ENCODE peak calls at places on chromosomes 3 and 15, in nine cellular contexts. R is Karpas-422, E is PC-3, A is endodermal cell, D is neuronal stem cell, Y is SK-N-SH, B is fibroblast of lung, I is GM23248, G is IMR-90. Q is an unnamed sample. For H3K27me3, the result is how much of the 10 kb centered on the place peaks cover.

GRCh38 chr15:76065267-76065666 is 5.5 kb downstream of the TMEM266 start:
- DNase-seq in Y (no peak), G (no peak), A (no peak), I (no peak), D (no peak), E (no peak), B (no peak), R (no peak), Q (no peak)

GRCh38 chr3:197802505-197803459 is 11.7 kb downstream of the LRCH3 start:
- DNase-seq in A (no peak), R (peak), B (no peak), I (peak), G (no peak), D (no peak), Y (no peak), E (peak), Q (no peak)

GRCh38 chr3:38108649-38109579 is 28.0 kb downstream of the ACAA1 start:
- DNase-seq in A (peak), D (no peak), Y (no peak), E (no peak), R (no peak), I (no peak), B (no peak), G (no peak), Q (no peak)

GRCh38 chr15:51697150-51697549 is 15.8 kb downstream of the SCG3 start:
- DNase-seq in G (no peak), Y (no peak), D (no peak), B (no peak), R (no peak), E (no peak), A (no peak), I (no peak), Q (no peak)

GRCh38 chr15:60797444-60798040 is 318.6 kb upstream of the ICE2 start:
- DNase-seq in R (no peak), I (peak), G (no peak), Y (no peak), E (no peak), D (no peak), A (no peak), B (peak), Q (no peak)

GRCh38 chr15:68054658-68055223 is 626 bp downstream of the PIAS1 start:
- DNase-seq in E (no peak), I (peak), D (peak), B (peak), G (peak), Y (peak), R (peak), A (peak), Q (peak)

GRCh38 chr3:47261301-47261700 is 21.3 kb downstream of the KIF9 start:
- DNase-seq in D (no peak), A (no peak), Y (no peak), I (peak), B (no peak), R (no peak), G (peak), E (peak), Q (no peak)

GRCh38 chr15:52503788-52504496 is 24.7 kb downstream of the MYO5A start:
- DNase-seq in Y (no peak), E (peak), B (peak), A (no peak), G (peak), D (no peak), R (peak), I (peak), Q (no peak)

GRCh38 chr3:17782751-17783150 is 40.3 kb upstream of the TBC1D5 start:
- DNase-seq in E (no peak), R (peak), D (no peak), I (no peak), B (no peak), Y (no peak), A (no peak), G (no peak), Q (no peak)

GRCh38 chr3:152779649-152780048 is 55.3 kb upstream of the P2RY1 start:
- DNase-seq in G (no peak), R (no peak), I (peak), A (peak), B (peak), E (no peak), Y (no peak), D (peak), Q (no peak)

GRCh38 chr15:100180921-100181320 is 160.9 kb downstream of the ADAMTS17 start:
- DNase-seq in E (no peak), I (no peak), Y (no peak), R (no peak), G (no peak), D (no peak), A (no peak), B (no peak), Q (no peak)

GRCh38 chr3:143700431-143700975 is 147.8 kb downstream of the SLC9A9 start:
- DNase-seq in E (no peak), B (no peak), A (no peak), D (no peak), R (no peak), I (no peak), G (no peak), Y (no peak), Q (no peak)

GRCh38 chr3:52446631-52447511 is 2.0 kb upstream of the SEMA3G start:
- DNase-seq in D (peak), I (peak), G (peak), E (peak), B (peak), Y (peak), A (peak), R (peak), Q (peak)

GRCh38 chr3:10387881-10388621 is 67.1 kb upstream of the SEC13 start:
- DNase-seq in A (no peak), D (peak), E (no peak), I (peak), R (no peak), B (peak), G (peak), Y (no peak), Q (no peak)

GRCh38 chr3:165128544-165128943 is 50.2 kb upstream of the SI start:
- DNase-seq in R (no peak), E (no peak), G (no peak), I (no peak), B (no peak), Y (no peak), D (no peak), A (no peak), Q (no peak)

GRCh38 chr15:96362001-96362758 is 31.7 kb downstream of the NR2F2 start:
- DNase-seq in G (no peak), B (no peak), A (no peak), D (peak), R (no peak), I (no peak), E (no peak), Y (peak), Q (no peak)

GRCh38 chr15:32106401-32107381 is 76.4 kb downstream of the CHRNA7 start:
- DNase-seq in B (no peak), G (no peak), D (no peak), I (no peak), R (no peak), A (peak), E (no peak), Y (peak), Q (no peak)

GRCh38 chr3:189457201-189457607 is 174.0 kb upstream of the TP63 start:
- DNase-seq in A (no peak), B (peak), D (no peak), E (peak), Y (no peak), R (no peak), I (peak), G (no peak), Q (no peak)
- H3K9ac ChIP-seq in A (no peak), B (no peak), D (no peak), E (no peak), Y (no peak), R (no peak), I (no peak), G (no peak), Q (no peak)

GRCh38 chr3:124201786-124202185 is 209.9 kb upstream of the ROPN1 start:
- DNase-seq in D (no peak), B (no peak), G (no peak), Y (peak), A (no peak), R (no peak), I (no peak), E (no peak), Q (peak)

GRCh38 chr3:124200336-124200901 is 208.5 kb upstream of the ROPN1 start:
- DNase-seq in Y (no peak), D (no peak), G (peak), R (no peak), B (peak), E (peak), I (peak), A (no peak), Q (no peak)

GRCh38 chr3:124206225-124206624 is 214.3 kb upstream of the ROPN1 start:
- DNase-seq in A (no peak), Y (no peak), B (no peak), I (no peak), E (no peak), G (no peak), D (no peak), R (no peak), Q (no peak)

GRCh38 chr3:124202754-124203153 is 210.8 kb upstream of the ROPN1 start:
- DNase-seq in B (peak), Y (peak), A (no peak), R (no peak), I (peak), G (no peak), E (no peak), D (no peak), Q (no peak)

GRCh38 chr3:124203292-124203691 is 211.4 kb upstream of the ROPN1 start:
- DNase-seq in B (no peak), I (no peak), E (no peak), D (no peak), R (no peak), Y (peak), G (no peak), A (no peak), Q (no peak)
- H3K27me3 ChIP-seq in B (under half), I (under half), E (half or more), D (under half), R (under half), Y (under half), G (under half), A (under half), Q (under half)

GRCh38 chr3:159732172-159733111 is 256.2 kb upstream of the IL12A start:
- DNase-seq in E (peak), G (peak), I (peak), Y (no peak), B (peak), A (peak), R (no peak), D (peak), Q (no peak)
- H3K9ac ChIP-seq in E (no peak), G (peak), I (no peak), Y (peak), B (no peak), A (no peak), R (no peak), D (no peak), Q (no peak)

GRCh38 chr3:195012571-195012970 is 258.4 kb downstream of the XXYLT1 start:
- DNase-seq in E (no peak), R (no peak), D (no peak), A (peak), G (no peak), B (no peak), Y (no peak), I (no peak), Q (no peak)

GRCh38 chr3:195010551-195011100 is 260.3 kb downstream of the XXYLT1 start:
- DNase-seq in I (no peak), Y (no peak), E (no peak), R (no peak), A (peak), D (no peak), G (no peak), B (no peak), Q (no peak)

GRCh38 chr3:195012100-195012499 is 258.9 kb downstream of the XXYLT1 start:
- DNase-seq in I (no peak), R (no peak), B (no peak), E (no peak), Y (no peak), A (peak), D (no peak), G (no peak), Q (no peak)

GRCh38 chr3:195009607-195010006 is 261.4 kb downstream of the XXYLT1 start:
- DNase-seq in I (no peak), E (no peak), R (no peak), D (no peak), G (no peak), Y (no peak), B (no peak), A (no peak), Q (no peak)

GRCh38 chr3:195011231-195011834 is 259.6 kb downstream of the XXYLT1 start:
- DNase-seq in Y (no peak), A (peak), D (no peak), E (no peak), B (no peak), G (no peak), R (no peak), I (no peak), Q (no peak)
- H3K27me3 ChIP-seq in Y (under half), A (under half), D (under half), E (under half), B (under half), G (half or more), R (under half), I (under half), Q (under half)

DNA sequence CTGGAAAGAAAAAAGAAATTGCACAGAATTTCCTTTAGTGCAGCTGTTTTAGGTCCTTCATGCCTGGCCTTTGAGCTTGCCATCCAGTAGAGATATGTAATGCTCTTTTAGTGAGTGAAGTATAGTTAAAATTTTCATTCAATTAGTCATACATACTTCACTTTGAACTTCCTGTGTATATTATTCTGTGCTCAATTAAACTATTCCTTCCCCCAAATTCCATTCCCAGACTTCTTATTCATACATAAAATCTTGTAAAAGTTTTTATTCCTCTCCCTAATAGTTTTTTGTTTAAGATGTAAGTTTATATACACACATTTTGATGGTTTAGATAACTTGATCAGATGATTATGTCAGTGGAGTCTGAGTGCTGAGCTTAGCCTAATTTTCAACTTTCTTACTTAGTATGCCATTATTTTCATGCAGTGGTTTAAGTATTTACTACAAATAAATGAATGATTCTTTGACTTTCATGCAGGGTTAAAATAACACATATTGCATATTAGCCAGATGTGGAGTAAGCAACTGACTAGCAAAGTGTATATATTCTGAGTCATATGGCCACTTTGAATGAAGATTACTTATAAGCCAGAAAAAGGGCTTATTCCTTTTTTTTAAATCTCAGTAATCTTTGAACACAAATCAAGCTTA is 42.5 kb upstream of the ABHD10 start:
- DNase-seq in E (peak), D (no peak), A (no peak), G (peak), R (no peak), B (peak), I (peak), Y (no peak), Q (no peak)
- H3K9ac ChIP-seq in E (peak), D (no peak), A (no peak), G (no peak), R (no peak), B (peak), I (peak), Y (peak), Q (no peak)

GRCh38 chr15:73717206-73717605 is 33.0 kb downstream of the CD276 start:
- DNase-seq in B (no peak), R (no peak), D (no peak), A (no peak), Y (no peak), I (no peak), G (no peak), E (no peak), Q (no peak)

GRCh38 chr15:73715417-73715816 is 31.2 kb downstream of the CD276 start:
- DNase-seq in I (no peak), D (no peak), E (no peak), B (no peak), A (no peak), Y (no peak), R (no peak), G (no peak), Q (no peak)

GRCh38 chr15:73714695-73715301 is 30.6 kb downstream of the CD276 start:
- DNase-seq in Y (no peak), B (no peak), E (no peak), A (no peak), G (no peak), R (no peak), D (no peak), I (no peak), Q (no peak)

GRCh38 chr15:73716417-73716816 is 32.2 kb downstream of the CD276 start:
- DNase-seq in R (no peak), B (no peak), A (no peak), E (no peak), I (no peak), G (no peak), D (no peak), Y (no peak), Q (no peak)

GRCh38 chr15:73717802-73718201 is 33.6 kb downstream of the CD276 start:
- DNase-seq in Y (no peak), E (no peak), R (peak), G (no peak), I (no peak), A (peak), B (no peak), D (no peak), Q (no peak)
- H3K27me3 ChIP-seq in Y (under half), E (under half), R (under half), G (under half), I (under half), A (under half), B (under half), D (under half), Q (under half)

GRCh38 chr3:50592568-50592967 is 19.0 kb downstream of the CISH start:
- DNase-seq in B (no peak), I (no peak), E (no peak), R (no peak), A (no peak), D (no peak), G (no peak), Y (no peak), Q (no peak)
- H3K9ac ChIP-seq in B (no peak), I (no peak), E (no peak), R (no peak), A (no peak), D (no peak), G (no peak), Y (no peak), Q (no peak)

DNA sequence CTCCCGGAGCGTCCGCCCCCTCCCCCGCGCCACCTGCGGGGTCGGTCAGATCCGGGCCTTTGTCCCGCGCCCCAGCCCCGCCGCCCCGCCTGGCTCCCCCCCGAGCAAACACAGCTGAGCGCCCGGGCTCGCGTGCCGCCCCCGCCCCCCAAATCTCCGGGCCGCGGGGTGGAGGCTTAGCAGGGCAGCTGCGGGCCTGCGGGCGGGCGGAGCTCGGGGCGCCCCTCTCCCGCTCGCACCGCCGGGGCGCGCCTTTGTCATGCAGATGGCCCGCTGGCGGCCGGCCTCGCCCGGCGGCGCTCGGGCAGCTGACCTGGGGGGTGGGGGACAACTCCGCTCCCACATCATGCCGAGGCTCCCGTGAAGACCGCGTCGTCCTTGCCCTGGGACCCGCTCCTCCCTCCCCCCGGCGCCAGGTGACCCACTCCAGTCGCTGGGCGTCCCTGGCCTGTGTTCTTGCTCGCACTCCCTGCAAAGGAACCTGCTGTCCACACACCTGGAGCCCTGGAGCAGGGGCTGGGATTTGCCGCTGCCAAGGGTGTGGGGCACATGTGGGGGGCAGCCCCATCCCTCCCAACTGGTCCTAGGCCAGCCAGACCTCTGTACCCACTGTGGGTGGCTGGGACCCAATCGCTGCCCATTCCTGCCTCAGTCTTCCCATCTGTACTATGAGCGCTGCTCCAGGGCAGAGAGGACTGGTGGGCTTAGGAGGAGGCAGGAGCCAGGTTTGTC is 33.6 kb downstream of the DNAJB8 start:
- DNase-seq in B (no peak), D (peak), Y (peak), I (peak), R (no peak), E (peak), A (peak), G (no peak), Q (no peak)
- H3K27me3 ChIP-seq in B (under half), D (under half), Y (under half), I (under half), R (under half), E (under half), A (half or more), G (half or more), Q (under half)

DNA sequence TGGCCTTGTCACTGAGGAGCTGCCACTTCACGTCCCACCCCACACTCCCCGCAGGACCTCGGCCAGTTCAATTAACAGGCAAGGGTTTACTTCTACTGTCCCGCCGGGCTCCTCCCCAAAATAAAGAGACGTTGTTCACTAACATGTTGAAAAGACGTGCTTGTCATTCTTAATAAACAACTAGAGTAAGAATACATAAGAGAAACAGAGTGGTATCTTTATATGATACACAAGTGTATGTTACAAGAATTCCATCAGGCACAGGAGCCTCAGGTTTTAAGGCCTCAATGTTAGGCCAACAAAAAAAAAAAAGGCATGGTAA is 326 bp upstream of the IMPDH2 start:
- DNase-seq in A (no peak), E (no peak), R (no peak), I (no peak), D (no peak), G (no peak), Y (no peak), B (no peak), Q (no peak)
- H3K9ac ChIP-seq in A (no peak), E (peak), R (peak), I (peak), D (no peak), G (peak), Y (peak), B (no peak), Q (no peak)

GRCh38 chr15:33601461-33601860 is 290.7 kb downstream of the RYR3 start:
- DNase-seq in R (no peak), G (no peak), E (no peak), I (no peak), D (no peak), B (no peak), A (no peak), Y (no peak), Q (no peak)
- H3K27me3 ChIP-seq in R (under half), G (under half), E (half or more), I (under half), D (under half), B (under half), A (under half), Y (under half), Q (under half)